ENCODE peak calls at places on chromosome 2, in ten cellular contexts. K is prostate gland, T is K562, X is upper lobe of left lung, F is HL-60, Z is transverse colon, A is breast epithelium, N is GM23338, E is sigmoid colon, B is HCT116. O is an unnamed sample.

GRCh38 chr2:209638346-209638745 is 133.3 kb upstream of the UNC80 start:
- DNase-seq in K (no peak), T (no peak), X (no peak), F (no peak), Z (no peak), A (no peak), N (no peak), E (no peak), B (no peak), O (no peak)

GRCh38 chr2:7625392-7626138 is 708.4 kb downstream of the RNF144A start:
- DNase-seq in K (no peak), T (no peak), X (no peak), F (no peak), Z (no peak), A (no peak), N (no peak), E (no peak), B (no peak), O (no peak)

GRCh38 chr2:174939046-174939445 is 66.1 kb downstream of the CHN1 start:
- DNase-seq in K (no peak), T (no peak), X (no peak), F (no peak), Z (no peak), A (no peak), N (no peak), E (no peak), B (peak), O (no peak)

GRCh38 chr2:61694312-61695274 is 156.4 kb upstream of the XPO1 start:
- DNase-seq in K (peak), T (peak), X (peak), F (peak), Z (peak), A (peak), N (peak), E (peak), B (peak), O (peak)

GRCh38 chr2:3453196-3453845 is 66.0 kb downstream of the ADI1 start:
- DNase-seq in K (no peak), T (no peak), X (no peak), F (no peak), Z (no peak), A (no peak), N (no peak), E (no peak), B (no peak), O (no peak)

GRCh38 chr2:9800975-9801723 is 42.1 kb upstream of the TAF1B start:
- DNase-seq in K (peak), T (peak), X (peak), F (no peak), Z (no peak), A (peak), N (no peak), E (no peak), B (no peak), O (peak)

GRCh38 chr2:240467659-240468299 is 32.3 kb downstream of the GPC1 start:
- DNase-seq in K (peak), T (no peak), X (no peak), F (no peak), Z (no peak), A (peak), N (no peak), E (peak), B (no peak), O (peak)

GRCh38 chr2:95074663-95075439 is 46.8 kb downstream of the MRPS5 start:
- DNase-seq in K (no peak), T (no peak), X (peak), F (no peak), Z (no peak), A (no peak), N (no peak), E (no peak), B (no peak), O (no peak)

GRCh38 chr2:39873586-39873985 is 94.5 kb upstream of the THUMPD2 start:
- DNase-seq in K (no peak), T (no peak), X (no peak), F (no peak), Z (no peak), A (no peak), N (no peak), E (no peak), B (no peak), O (no peak)

GRCh38 chr2:76599732-76600368 is 889.1 kb upstream of the GCFC2 start:
- DNase-seq in K (peak), T (peak), X (peak), F (peak), Z (peak), A (no peak), N (peak), E (no peak), B (peak), O (peak)

GRCh38 chr2:74181739-74182138 is 3.1 kb upstream of the MOB1A start:
- DNase-seq in K (no peak), T (peak), X (peak), F (peak), Z (peak), A (no peak), N (no peak), E (peak), B (no peak), O (peak)

GRCh38 chr2:29372185-29372584 is 257.0 kb downstream of the CLIP4 start:
- DNase-seq in K (no peak), T (no peak), X (no peak), F (no peak), Z (no peak), A (no peak), N (no peak), E (no peak), B (no peak), O (no peak)

GRCh38 chr2:55357164-55357563 is 62.5 kb downstream of the CCDC88A start:
- DNase-seq in K (no peak), T (no peak), X (no peak), F (no peak), Z (no peak), A (no peak), N (no peak), E (no peak), B (no peak), O (no peak)

GRCh38 chr2:203987959-203988358 is 51.4 kb downstream of the ICOS start:
- DNase-seq in K (no peak), T (no peak), X (no peak), F (no peak), Z (no peak), A (no peak), N (no peak), E (no peak), B (no peak), O (no peak)

GRCh38 chr2:101533611-101534601 is 59.0 kb upstream of the RFX8 start:
- DNase-seq in K (no peak), T (no peak), X (no peak), F (peak), Z (no peak), A (no peak), N (peak), E (no peak), B (no peak), O (no peak)

GRCh38 chr2:164561991-164562390 is 59.3 kb downstream of the GRB14 start:
- DNase-seq in K (no peak), T (no peak), X (no peak), F (no peak), Z (no peak), A (no peak), N (no peak), E (no peak), B (no peak), O (no peak)

DNA sequence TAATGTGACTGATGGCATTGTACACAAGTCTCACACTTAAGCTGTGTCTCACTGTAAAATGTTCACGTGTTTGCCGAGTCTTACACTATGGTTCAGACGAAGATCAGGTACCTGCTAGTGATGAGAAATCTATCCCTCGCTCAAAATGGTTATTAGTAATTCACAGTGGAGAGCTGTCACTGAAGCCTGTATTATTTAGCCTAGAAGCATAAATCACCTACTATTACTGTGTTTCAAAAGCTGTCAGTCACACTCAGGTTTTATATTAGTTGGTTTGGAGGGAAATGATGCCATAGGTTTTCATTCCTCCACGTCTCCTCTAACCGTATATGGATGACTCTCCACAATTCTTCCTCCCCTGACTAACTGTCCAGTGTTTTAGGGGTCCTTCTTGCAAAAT is 292.4 kb upstream of the ZEB2 start:
- DNase-seq in K (no peak), T (no peak), X (no peak), F (no peak), Z (no peak), A (no peak), N (no peak), E (no peak), B (no peak), O (no peak)
- TF ChIP-seq POLR2AphosphoS5 in K (no peak), T (no peak), X (no peak), F (no peak), Z (no peak), A (no peak), N (no peak), E (no peak), B (no peak), O (no peak)

DNA sequence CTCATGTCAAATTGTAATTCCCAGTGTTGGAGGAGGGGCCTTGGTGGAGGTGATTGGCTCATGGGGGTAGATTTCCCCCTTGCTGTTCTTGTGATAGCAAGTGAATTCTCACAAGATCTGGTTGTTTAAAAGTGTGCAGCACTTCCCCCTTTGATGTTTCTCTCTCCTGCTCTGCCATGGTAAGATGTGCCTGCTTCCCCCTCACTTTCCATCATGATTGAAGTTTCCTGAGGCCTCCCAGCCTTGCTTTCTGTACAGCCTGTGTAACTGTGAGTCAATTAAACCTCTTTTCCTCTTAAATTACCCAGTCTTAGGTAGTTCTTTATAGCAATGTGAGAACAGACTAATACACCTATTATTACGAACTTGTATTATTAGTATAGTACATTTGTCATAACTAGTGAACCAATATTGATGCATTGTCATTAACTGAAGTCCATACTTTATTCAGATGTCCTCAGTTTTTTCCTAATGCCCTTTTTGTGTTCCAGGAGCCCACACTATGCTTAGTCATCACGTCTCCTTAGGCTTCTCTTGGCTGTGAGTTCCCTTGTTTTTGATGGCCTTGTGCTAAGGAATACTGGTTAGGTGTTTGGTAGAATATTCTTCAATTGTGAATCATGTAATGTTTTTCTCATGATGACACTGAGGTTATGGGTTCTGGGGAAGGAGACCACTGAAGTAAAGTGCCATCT is 4.5 kb upstream of the MAP3K2 start:
- DNase-seq in K (no peak), T (peak), X (no peak), F (peak), Z (no peak), A (no peak), N (no peak), E (no peak), B (no peak), O (no peak)
- H3K27ac ChIP-seq in K (no peak), T (peak), X (no peak), F (peak), Z (no peak), A (no peak), N (no peak), E (no peak), B (no peak), O (no peak)

GRCh38 chr2:134335601-134336000 is 81.7 kb downstream of the MGAT5 start:
- DNase-seq in K (no peak), T (no peak), X (no peak), F (no peak), Z (no peak), A (no peak), N (no peak), E (no peak), B (no peak), O (no peak)

GRCh38 chr2:134331081-134331480 is 77.2 kb downstream of the MGAT5 start:
- DNase-seq in K (no peak), T (no peak), X (no peak), F (no peak), Z (no peak), A (no peak), N (no peak), E (no peak), B (no peak), O (no peak)

GRCh38 chr2:134336352-134336751 is 82.5 kb downstream of the MGAT5 start:
- DNase-seq in K (no peak), T (no peak), X (no peak), F (no peak), Z (no peak), A (no peak), N (no peak), E (no peak), B (no peak), O (no peak)

GRCh38 chr2:134334542-134335353 is 80.9 kb downstream of the MGAT5 start:
- DNase-seq in K (no peak), T (no peak), X (no peak), F (no peak), Z (no peak), A (no peak), N (no peak), E (no peak), B (no peak), O (no peak)

DNA sequence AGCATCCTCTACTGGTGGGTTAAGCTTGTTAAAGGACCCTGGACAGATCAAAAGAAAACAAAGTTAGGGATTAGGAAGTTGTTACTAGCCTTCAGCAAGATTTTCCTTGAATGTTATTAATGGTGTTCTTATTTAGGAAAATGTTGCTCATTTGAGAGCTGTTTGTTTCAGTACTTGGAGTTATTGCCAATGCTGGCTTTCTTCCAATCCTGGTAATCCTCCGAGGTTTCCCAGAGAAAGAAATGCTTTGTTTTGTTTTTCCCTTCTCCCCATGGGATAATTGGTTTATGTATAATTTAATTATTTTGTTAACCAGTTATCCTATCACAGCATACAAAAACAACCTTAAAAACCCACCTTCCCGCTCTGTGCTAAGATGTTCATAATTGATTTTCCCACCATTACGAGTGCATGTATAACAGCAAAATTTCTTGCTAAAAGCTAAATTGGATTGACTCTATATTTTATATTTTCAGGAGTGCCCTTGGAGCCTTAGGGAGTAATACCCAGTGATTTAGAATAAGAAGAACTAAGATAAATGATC is 79.8 kb downstream of the MGAT5 start:
- DNase-seq in K (no peak), T (no peak), X (no peak), F (no peak), Z (no peak), A (no peak), N (no peak), E (no peak), B (no peak), O (no peak)
- TF ChIP-seq POLR2AphosphoS5 in K (no peak), T (no peak), X (no peak), F (no peak), Z (no peak), A (no peak), N (no peak), E (no peak), B (no peak), O (no peak)

GRCh38 chr2:153710128-153710527 is 161.6 kb upstream of the GALNT13 start:
- DNase-seq in K (no peak), T (no peak), X (no peak), F (no peak), Z (no peak), A (no peak), N (no peak), E (no peak), B (no peak), O (no peak)
- H3K27ac ChIP-seq in K (no peak), T (no peak), X (no peak), F (no peak), Z (no peak), A (no peak), N (no peak), E (no peak), B (no peak), O (no peak)

O was measured in spleen.